ENCODE peak calls at places on chromosomes 16 and 17, in six cellular contexts. One of them, this sample, is unnamed. For H3K9me3, the result is how much of the 10 kb centered on the place peaks cover.

GRCh38 chr16:81137754-81138153 is 41.6 kb upstream of the GCSH start:
- DNase-seq in CD4-positive, alpha-beta T cell: no peak
- DNase-seq in esophagus squamous epithelium: no peak
- DNase-seq in ascending aorta: no peak
- DNase-seq in ovary: no peak
- DNase-seq in H1: no peak
- DNase-seq in this sample: no peak

GRCh38 chr17:73343168-73343634 is 31.4 kb upstream of the CDC42EP4 start:
- DNase-seq in CD4-positive, alpha-beta T cell: no peak
- DNase-seq in esophagus squamous epithelium: no peak
- DNase-seq in ascending aorta: no peak
- DNase-seq in ovary: peak
- DNase-seq in H1: peak
- DNase-seq in this sample: no peak

GRCh38 chr16:10728035-10728462 is 15.6 kb upstream of the NUBP1 start:
- DNase-seq in CD4-positive, alpha-beta T cell: no peak
- DNase-seq in esophagus squamous epithelium: no peak
- DNase-seq in ascending aorta: no peak
- DNase-seq in ovary: peak
- DNase-seq in H1: no peak
- DNase-seq in this sample: no peak

GRCh38 chr16:4714996-4715395 is 19.1 kb downstream of the ANKS3 start:
- DNase-seq in CD4-positive, alpha-beta T cell: no peak
- DNase-seq in esophagus squamous epithelium: no peak
- DNase-seq in ascending aorta: no peak
- DNase-seq in ovary: no peak
- DNase-seq in H1: no peak
- DNase-seq in this sample: no peak

GRCh38 chr17:70871180-70871818 is 702.0 kb downstream of the KCNJ2 start:
- DNase-seq in CD4-positive, alpha-beta T cell: no peak
- DNase-seq in esophagus squamous epithelium: no peak
- DNase-seq in ascending aorta: no peak
- DNase-seq in ovary: no peak
- DNase-seq in H1: no peak
- DNase-seq in this sample: no peak

GRCh38 chr16:3010510-3010909 is 2.2 kb upstream of the CLDN9 start:
- DNase-seq in CD4-positive, alpha-beta T cell: no peak
- DNase-seq in esophagus squamous epithelium: no peak
- DNase-seq in ascending aorta: no peak
- DNase-seq in ovary: no peak
- DNase-seq in H1: no peak
- DNase-seq in this sample: no peak

GRCh38 chr17:17839792-17840707 is 3.3 kb upstream of the SREBF1 start:
- DNase-seq in CD4-positive, alpha-beta T cell: peak
- DNase-seq in esophagus squamous epithelium: peak
- DNase-seq in ascending aorta: peak
- DNase-seq in ovary: peak
- DNase-seq in H1: peak
- DNase-seq in this sample: peak

GRCh38 chr16:4339909-4340308 is 11.2 kb downstream of the PAM16 start:
- DNase-seq in CD4-positive, alpha-beta T cell: no peak
- DNase-seq in esophagus squamous epithelium: no peak
- DNase-seq in ascending aorta: no peak
- DNase-seq in ovary: peak
- DNase-seq in H1: no peak
- DNase-seq in this sample: no peak

GRCh38 chr17:413706-414440 is 61.3 kb upstream of the RPH3AL start:
- DNase-seq in CD4-positive, alpha-beta T cell: no peak
- DNase-seq in esophagus squamous epithelium: no peak
- DNase-seq in ascending aorta: no peak
- DNase-seq in ovary: no peak
- DNase-seq in H1: no peak
- DNase-seq in this sample: no peak

GRCh38 chr17:15456972-15457722 is 10.3 kb downstream of the CDRT4 start:
- DNase-seq in CD4-positive, alpha-beta T cell: no peak
- DNase-seq in esophagus squamous epithelium: no peak
- DNase-seq in ascending aorta: no peak
- DNase-seq in ovary: peak
- DNase-seq in H1: no peak
- DNase-seq in this sample: no peak
- TF ChIP-seq CTCF in CD4-positive, alpha-beta T cell: no peak
- TF ChIP-seq CTCF in esophagus squamous epithelium: peak
- TF ChIP-seq CTCF in ascending aorta: no peak
- TF ChIP-seq CTCF in ovary: peak
- TF ChIP-seq CTCF in H1: no peak
- TF ChIP-seq CTCF in this sample: no peak

GRCh38 chr17:27078296-27078695 is 215.6 kb upstream of the WSB1 start:
- DNase-seq in CD4-positive, alpha-beta T cell: no peak
- DNase-seq in esophagus squamous epithelium: no peak
- DNase-seq in ascending aorta: no peak
- DNase-seq in ovary: no peak
- DNase-seq in H1: no peak
- DNase-seq in this sample: no peak

GRCh38 chr17:27076814-27077213 is 217.1 kb upstream of the WSB1 start:
- DNase-seq in CD4-positive, alpha-beta T cell: no peak
- DNase-seq in esophagus squamous epithelium: no peak
- DNase-seq in ascending aorta: no peak
- DNase-seq in ovary: no peak
- DNase-seq in H1: no peak
- DNase-seq in this sample: no peak

GRCh38 chr17:27082023-27082774 is 211.7 kb upstream of the WSB1 start:
- DNase-seq in CD4-positive, alpha-beta T cell: no peak
- DNase-seq in esophagus squamous epithelium: no peak
- DNase-seq in ascending aorta: no peak
- DNase-seq in ovary: no peak
- DNase-seq in H1: no peak
- DNase-seq in this sample: no peak

GRCh38 chr17:27081002-27081638 is 212.8 kb upstream of the WSB1 start:
- DNase-seq in CD4-positive, alpha-beta T cell: no peak
- DNase-seq in esophagus squamous epithelium: no peak
- DNase-seq in ascending aorta: no peak
- DNase-seq in ovary: no peak
- DNase-seq in H1: no peak
- DNase-seq in this sample: no peak

GRCh38 chr17:27079660-27080059 is 214.3 kb upstream of the WSB1 start:
- DNase-seq in CD4-positive, alpha-beta T cell: no peak
- DNase-seq in esophagus squamous epithelium: no peak
- DNase-seq in ascending aorta: no peak
- DNase-seq in ovary: no peak
- DNase-seq in H1: no peak
- DNase-seq in this sample: no peak
- H3K9me3 ChIP-seq in CD4-positive, alpha-beta T cell: under half
- H3K9me3 ChIP-seq in esophagus squamous epithelium: under half
- H3K9me3 ChIP-seq in ascending aorta: under half
- H3K9me3 ChIP-seq in ovary: under half
- H3K9me3 ChIP-seq in H1: half or more
- H3K9me3 ChIP-seq in this sample: under half

DNA sequence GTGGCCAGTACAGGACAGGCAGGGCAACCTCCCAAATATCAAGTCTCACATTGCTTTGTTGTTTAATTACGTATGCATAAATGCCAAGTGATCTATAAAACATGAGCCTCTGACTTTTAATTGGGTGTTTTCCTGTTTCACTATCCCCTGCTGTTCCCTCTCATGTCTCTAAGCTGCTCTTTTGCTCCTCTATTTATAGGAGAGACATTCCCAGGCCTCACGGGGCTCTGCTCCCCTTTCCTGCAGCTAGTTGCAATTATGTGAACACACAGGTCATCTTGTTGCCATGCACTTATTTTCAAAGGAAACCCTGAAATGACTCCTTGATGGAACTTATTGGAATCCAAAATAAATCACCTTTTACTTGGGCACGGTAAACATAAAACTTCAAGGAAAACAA is 1173.6 kb upstream of the GOT2 start:
- DNase-seq in CD4-positive, alpha-beta T cell: no peak
- DNase-seq in esophagus squamous epithelium: no peak
- DNase-seq in ascending aorta: no peak
- DNase-seq in ovary: no peak
- DNase-seq in H1: no peak
- DNase-seq in this sample: no peak
- H3K27ac ChIP-seq in CD4-positive, alpha-beta T cell: no peak
- H3K27ac ChIP-seq in esophagus squamous epithelium: no peak
- H3K27ac ChIP-seq in ascending aorta: no peak
- H3K27ac ChIP-seq in ovary: no peak
- H3K27ac ChIP-seq in H1: no peak
- H3K27ac ChIP-seq in this sample: no peak

GRCh38 chr16:76038097-76038496 is 239.1 kb upstream of the CNTNAP4 start:
- DNase-seq in CD4-positive, alpha-beta T cell: no peak
- DNase-seq in esophagus squamous epithelium: no peak
- DNase-seq in ascending aorta: no peak
- DNase-seq in ovary: no peak
- DNase-seq in H1: no peak
- DNase-seq in this sample: no peak
- TF ChIP-seq CTCF in CD4-positive, alpha-beta T cell: no peak
- TF ChIP-seq CTCF in esophagus squamous epithelium: no peak
- TF ChIP-seq CTCF in ascending aorta: no peak
- TF ChIP-seq CTCF in ovary: no peak
- TF ChIP-seq CTCF in H1: no peak
- TF ChIP-seq CTCF in this sample: no peak

GRCh38 chr17:60496051-60496450 is 30.0 kb downstream of the APPBP2 start:
- DNase-seq in CD4-positive, alpha-beta T cell: no peak
- DNase-seq in esophagus squamous epithelium: no peak
- DNase-seq in ascending aorta: no peak
- DNase-seq in ovary: no peak
- DNase-seq in H1: no peak
- DNase-seq in this sample: no peak
- H3K9me3 ChIP-seq in CD4-positive, alpha-beta T cell: under half
- H3K9me3 ChIP-seq in esophagus squamous epithelium: under half
- H3K9me3 ChIP-seq in ascending aorta: under half
- H3K9me3 ChIP-seq in ovary: under half
- H3K9me3 ChIP-seq in H1: under half
- H3K9me3 ChIP-seq in this sample: under half

DNA sequence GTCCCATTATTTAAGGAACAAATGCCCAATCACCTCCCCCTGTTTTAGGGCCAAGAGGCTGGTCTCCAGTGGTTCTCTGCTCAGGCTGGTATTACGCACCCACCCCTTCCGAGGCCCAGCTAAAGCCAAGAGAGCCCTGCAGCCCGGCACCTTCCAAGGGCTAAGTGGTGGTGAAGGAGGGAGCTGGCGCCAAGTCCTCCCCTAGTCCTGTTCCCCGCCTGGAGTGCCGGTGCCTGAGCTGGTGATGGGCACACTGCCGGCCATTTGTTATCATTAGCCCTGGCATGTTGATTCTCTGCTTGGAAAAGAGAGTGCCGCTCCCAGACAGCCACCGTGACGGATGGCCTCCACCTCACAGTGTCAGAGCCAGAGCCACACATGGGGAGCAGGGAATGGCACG is 31.9 kb downstream of the GRIN2C start:
- DNase-seq in CD4-positive, alpha-beta T cell: no peak
- DNase-seq in esophagus squamous epithelium: no peak
- DNase-seq in ascending aorta: no peak
- DNase-seq in ovary: no peak
- DNase-seq in H1: no peak
- DNase-seq in this sample: no peak
- H3K27ac ChIP-seq in CD4-positive, alpha-beta T cell: no peak
- H3K27ac ChIP-seq in esophagus squamous epithelium: no peak
- H3K27ac ChIP-seq in ascending aorta: no peak
- H3K27ac ChIP-seq in ovary: no peak
- H3K27ac ChIP-seq in H1: no peak
- H3K27ac ChIP-seq in this sample: no peak

GRCh38 chr16:65667013-65667578 is 545.2 kb upstream of the CDH11 start:
- DNase-seq in CD4-positive, alpha-beta T cell: no peak
- DNase-seq in esophagus squamous epithelium: no peak
- DNase-seq in ascending aorta: no peak
- DNase-seq in ovary: no peak
- DNase-seq in H1: no peak
- DNase-seq in this sample: no peak
- TF ChIP-seq CTCF in CD4-positive, alpha-beta T cell: no peak
- TF ChIP-seq CTCF in esophagus squamous epithelium: peak
- TF ChIP-seq CTCF in ascending aorta: no peak
- TF ChIP-seq CTCF in ovary: no peak
- TF ChIP-seq CTCF in H1: peak
- TF ChIP-seq CTCF in this sample: no peak

DNA sequence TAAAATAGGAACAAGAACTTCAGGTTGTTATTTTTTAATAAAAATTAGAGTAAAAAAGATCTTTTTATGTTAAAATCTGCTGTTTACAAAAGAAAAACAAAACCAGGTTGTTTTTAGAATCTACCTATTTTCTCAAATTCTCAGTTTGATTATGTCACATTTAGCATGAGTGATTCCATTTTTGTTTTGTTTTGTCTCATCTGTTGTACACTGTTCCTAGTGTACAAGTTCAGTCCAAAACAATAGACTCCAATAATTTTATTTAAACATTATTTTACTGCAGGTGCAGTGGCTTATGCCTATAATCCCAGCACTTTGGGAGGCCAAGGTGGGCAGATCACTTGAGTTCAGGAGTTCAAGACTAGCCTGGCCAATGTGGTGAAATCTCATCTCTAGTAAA is 2142.7 kb downstream of the TP53TG3F start:
- DNase-seq in CD4-positive, alpha-beta T cell: no peak
- DNase-seq in esophagus squamous epithelium: no peak
- DNase-seq in ascending aorta: no peak
- DNase-seq in ovary: no peak
- DNase-seq in H1: no peak
- DNase-seq in this sample: no peak
- H3K9me3 ChIP-seq in CD4-positive, alpha-beta T cell: under half
- H3K9me3 ChIP-seq in esophagus squamous epithelium: under half
- H3K9me3 ChIP-seq in ascending aorta: under half
- H3K9me3 ChIP-seq in ovary: under half
- H3K9me3 ChIP-seq in H1: half or more
- H3K9me3 ChIP-seq in this sample: under half

DNA sequence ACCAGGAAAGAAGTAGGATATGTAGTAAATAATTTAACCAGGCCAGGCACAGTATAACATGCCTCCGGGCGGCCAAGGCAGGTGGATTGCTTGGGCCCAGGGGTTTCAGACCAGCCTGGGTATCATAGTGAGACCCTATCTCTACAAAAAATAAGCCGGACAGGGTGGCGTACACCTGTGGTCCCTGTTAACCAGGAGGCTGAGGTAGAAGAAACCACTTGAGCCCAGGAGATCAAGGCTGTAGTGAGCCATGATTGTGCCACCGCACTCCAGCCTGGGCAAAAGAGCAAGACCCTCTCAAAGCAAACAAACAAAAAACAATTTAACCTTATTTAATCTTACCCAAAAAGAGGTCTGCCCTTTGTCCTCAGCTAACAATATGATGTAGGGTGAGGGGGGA is 3.5 kb downstream of the ZDHHC7 start:
- DNase-seq in CD4-positive, alpha-beta T cell: no peak
- DNase-seq in esophagus squamous epithelium: no peak
- DNase-seq in ascending aorta: no peak
- DNase-seq in ovary: no peak
- DNase-seq in H1: no peak
- DNase-seq in this sample: no peak
- H3K27ac ChIP-seq in CD4-positive, alpha-beta T cell: no peak
- H3K27ac ChIP-seq in esophagus squamous epithelium: no peak
- H3K27ac ChIP-seq in ascending aorta: peak
- H3K27ac ChIP-seq in ovary: no peak
- H3K27ac ChIP-seq in H1: no peak
- H3K27ac ChIP-seq in this sample: no peak